ENCODE peak calls at places on chromosome 22, in four cellular contexts. I is Peyer's patch, L is testis, N is tibial artery. T is an unnamed sample.

GRCh38 chr22:49086606-49087157 is 741.0 kb downstream of the BRD1 start:
- DNase-seq in I (no peak), L (no peak), N (no peak), T (peak; percentile 39)

GRCh38 chr22:24175160-24175808 is 6.0 kb upstream of the SUSD2 start:
- DNase-seq in I (peak; percentile 87), L (peak; percentile 87), N (peak; percentile 87), T (peak; percentile 91)

GRCh38 chr22:21457023-21457787 is 10.0 kb upstream of the TMEM191C start:
- DNase-seq in I (peak; percentile 39), L (no peak), N (no peak), T (peak; percentile 42)

GRCh38 chr22:50517495-50518260 is 7.7 kb downstream of the SCO2 start:
- DNase-seq in I (no peak), L (no peak), N (no peak), T (no peak)

GRCh38 chr22:39292002-39292401 is 27.4 kb downstream of the RPL3 start:
- DNase-seq in I (peak; percentile 45), L (peak; percentile 74), N (no peak), T (peak; percentile 89)

GRCh38 chr22:28435271-28435825 is 244.3 kb downstream of the TTC28 start:
- DNase-seq in I (no peak), L (no peak), N (no peak), T (no peak)

GRCh38 chr22:25390297-25391240 is 171.1 kb downstream of the CRYBB2 start:
- DNase-seq in I (no peak), L (no peak), N (no peak), T (peak; percentile 61)

GRCh38 chr22:45036154-45036553 is 26.3 kb upstream of the PHF21B start:
- DNase-seq in I (no peak), L (peak; percentile 71), N (no peak), T (no peak)

GRCh38 chr22:48376428-48376827 is 1451.2 kb downstream of the BRD1 start:
- DNase-seq in I (no peak), L (no peak), N (no peak), T (no peak)

GRCh38 chr22:42949159-42949558 is 65.8 kb downstream of the PACSIN2 start:
- DNase-seq in I (peak; percentile 45), L (peak; percentile 49), N (no peak), T (no peak)

GRCh38 chr22:39622881-39623367 is 52.4 kb downstream of the CACNA1I start:
- DNase-seq in I (peak; percentile 85), L (peak; percentile 83), N (no peak), T (peak; percentile 75)

GRCh38 chr22:37549704-37550059 is 10.6 kb upstream of the CDC42EP1 start:
- DNase-seq in I (no peak), L (peak; percentile 63), N (no peak), T (peak; percentile 87)

GRCh38 chr22:43152355-43153071 is 1.2 kb downstream of the TSPO start:
- DNase-seq in I (peak; percentile 89), L (peak; percentile 66), N (peak; percentile 82), T (peak; percentile 93)

GRCh38 chr22:27881404-27881803 is 37.7 kb downstream of the PITPNB start:
- DNase-seq in I (no peak), L (peak; percentile 75), N (peak; percentile 32), T (no peak)

GRCh38 chr22:17347724-17348123 is 21.5 kb upstream of the CECR2 start:
- DNase-seq in I (no peak), L (no peak), N (no peak), T (no peak)

GRCh38 chr22:37503850-37504249 is 15.4 kb downstream of the CARD10 start:
- DNase-seq in I (peak; percentile 86), L (peak; percentile 60), N (peak; percentile 37), T (no peak)

GRCh38 chr22:50569896-50570535 is 7.3 kb upstream of the SYCE3 start:
- DNase-seq in I (peak; percentile 40), L (no peak), N (no peak), T (no peak)

GRCh38 chr22:18091916-18092526 is 14.2 kb downstream of the PEX26 start:
- DNase-seq in I (peak; percentile 89), L (peak; percentile 81), N (peak; percentile 42), T (peak; percentile 82)

GRCh38 chr22:37459211-37459610 is 27.0 kb downstream of the MFNG start:
- DNase-seq in I (peak; percentile 86), L (no peak), N (no peak), T (no peak)

GRCh38 chr22:17785185-17786184 is 11.2 kb upstream of the BID start:
- DNase-seq in I (peak; percentile 90), L (peak; percentile 71), N (peak; percentile 46), T (no peak)

GRCh38 chr22:23835773-23836144 is 3.0 kb downstream of the DERL3 start:
- DNase-seq in I (peak; percentile 46), L (no peak), N (peak; percentile 14), T (peak; percentile 54)

GRCh38 chr22:50342651-50343540 is at the start of gene PPP6R2:
- DNase-seq in I (peak; percentile 93), L (peak; percentile 86), N (peak; percentile 71), T (peak; percentile 93)

DNA sequence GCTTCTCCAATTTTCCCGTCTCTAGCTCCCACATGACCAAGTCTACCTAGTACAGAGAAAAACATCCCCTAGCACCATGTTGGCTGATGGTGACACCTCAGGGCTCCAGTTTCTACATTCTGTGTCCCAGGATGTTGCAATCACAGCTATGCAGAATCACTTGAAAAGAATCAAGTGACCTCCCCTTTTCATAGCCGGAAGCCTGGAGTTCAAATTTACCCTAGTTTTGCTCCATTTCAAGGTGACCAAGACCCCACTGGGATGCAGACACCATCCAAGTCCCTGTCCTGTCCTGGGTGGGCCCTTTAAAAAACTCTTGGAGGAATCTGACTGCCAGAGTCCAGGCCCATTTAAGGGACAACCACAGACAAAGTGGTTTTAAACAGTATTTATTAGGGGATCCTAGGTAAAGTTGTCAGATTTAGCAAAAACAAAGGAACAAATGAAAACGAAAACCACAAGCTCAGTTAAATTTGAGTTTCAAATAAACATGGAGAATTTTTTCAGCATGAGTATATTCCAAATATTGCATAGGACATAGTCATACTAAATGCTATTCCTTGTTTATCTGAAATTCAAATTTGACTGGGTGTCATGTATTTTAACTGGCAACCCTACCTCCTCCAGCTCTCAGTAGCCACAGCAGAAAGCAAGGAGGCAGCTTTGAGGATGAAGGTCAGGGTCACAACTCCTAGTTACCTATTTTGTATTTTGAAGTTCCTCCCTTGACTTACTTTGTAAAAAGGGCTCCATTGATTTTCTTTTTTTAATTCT is 52.4 kb downstream of the MIAT start:
- DNase-seq in I (no peak), L (no peak), N (no peak), T (no peak)
- TF ChIP-seq CTCF in I (no peak), L (no peak), N (no peak), T (no peak)

GRCh38 chr22:47164514-47165337 is 402.3 kb downstream of the TBC1D22A start:
- DNase-seq in I (peak; percentile 38), L (no peak), N (peak; percentile 17), T (peak; percentile 43)
- H3K4me1 ChIP-seq in I (no peaks in the 10 kb centered on the region), L (no peaks in the 10 kb centered on the region), N (no peaks in the 10 kb centered on the region), T (no peaks in the 10 kb centered on the region)

DNA sequence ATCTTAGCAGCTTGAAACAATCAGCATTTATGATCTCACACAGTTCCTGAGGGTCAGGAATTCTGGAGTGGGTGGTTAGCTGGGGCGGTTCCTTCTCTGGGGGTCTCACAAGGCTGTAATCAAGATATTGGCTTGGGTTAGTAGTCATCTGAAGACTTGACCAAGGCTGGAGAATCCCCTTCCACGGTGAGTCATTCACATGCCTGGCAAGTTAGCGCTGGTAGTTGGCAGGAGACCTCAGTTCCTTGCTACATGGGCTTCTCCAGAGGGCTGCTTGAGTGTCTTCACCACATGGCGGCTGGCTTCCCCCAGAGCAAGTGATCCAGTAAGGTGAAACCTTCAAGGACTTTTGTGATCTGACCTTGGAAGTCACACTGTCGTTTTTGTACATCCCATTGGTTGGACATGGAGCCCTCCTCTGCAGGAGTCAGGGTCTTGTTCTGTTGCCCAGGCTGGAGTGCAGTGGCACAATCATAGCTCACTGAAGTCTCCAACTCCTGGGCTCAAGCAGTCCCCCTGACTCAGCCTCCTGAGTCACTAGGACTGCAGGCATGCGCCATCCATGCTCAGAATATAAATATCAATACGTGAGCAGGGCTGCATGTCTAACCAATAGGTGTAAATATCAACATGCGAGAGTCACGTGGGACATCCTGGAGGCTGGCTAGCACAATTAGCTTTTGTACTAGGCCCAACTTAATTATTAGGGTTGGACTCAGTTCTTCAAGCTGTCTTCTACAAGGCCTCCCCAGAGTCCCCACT is 7.2 kb upstream of the NIPSNAP1 start:
- DNase-seq in I (no peak), L (no peak), N (no peak), T (no peak)
- TF ChIP-seq CTCF in I (no peak), L (no peak), N (no peak), T (no peak)

GRCh38 chr22:41840216-41840615 is 7.3 kb downstream of the SREBF2 start:
- DNase-seq in I (no peak), L (no peak), N (no peak), T (no peak)

GRCh38 chr22:41841085-41841712 is 8.3 kb downstream of the SREBF2 start:
- DNase-seq in I (no peak), L (peak; percentile 59), N (no peak), T (no peak)

GRCh38 chr22:41836551-41836950 is 3.6 kb downstream of the SREBF2 start:
- DNase-seq in I (no peak), L (no peak), N (no peak), T (no peak)

GRCh38 chr22:41842996-41843970 is 10.4 kb downstream of the SREBF2 start:
- DNase-seq in I (no peak), L (no peak), N (no peak), T (no peak)

DNA sequence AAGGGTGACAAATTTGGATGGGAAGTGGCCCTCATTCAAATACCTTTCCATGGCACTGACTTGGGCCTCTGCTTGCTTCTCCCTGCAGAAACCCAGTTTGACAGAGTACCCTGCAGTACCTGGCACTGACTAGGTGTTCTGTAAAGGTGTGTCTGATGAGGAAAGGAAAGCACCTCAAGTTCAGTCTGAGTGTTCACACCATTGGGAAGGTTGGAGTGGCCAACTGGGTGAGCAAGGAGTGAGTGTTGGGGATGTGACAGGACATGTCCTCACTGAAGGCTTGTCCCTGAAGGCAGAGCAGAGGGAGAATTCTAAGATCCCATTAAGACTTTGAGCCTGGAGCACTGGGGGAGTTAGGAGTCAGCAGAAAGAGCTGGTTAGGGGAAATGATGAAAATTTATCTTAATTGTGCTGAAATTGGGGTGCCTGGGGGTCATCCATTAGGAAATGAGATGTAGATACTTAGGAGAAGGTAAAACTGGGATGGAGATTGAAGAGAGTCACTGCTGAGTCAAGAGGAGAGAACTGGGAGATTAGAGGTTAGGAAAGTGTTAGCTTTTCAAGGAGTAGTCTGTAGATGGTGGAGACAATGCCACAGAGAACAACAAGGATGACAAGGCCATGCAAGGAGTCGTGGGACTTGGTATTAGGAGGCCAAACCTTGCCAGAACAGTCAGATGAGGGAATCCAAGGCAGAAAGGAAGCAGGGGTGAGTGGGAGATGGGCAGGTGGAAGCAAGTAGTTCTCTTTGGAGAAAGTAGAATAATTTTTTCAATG is 6.1 kb downstream of the SREBF2 start:
- DNase-seq in I (no peak), L (no peak), N (no peak), T (no peak)
- H3K4me1 ChIP-seq in I (peaks cover 4% of the 10 kb centered on the region), L (peaks cover 29% of the 10 kb centered on the region), N (peaks cover 37% of the 10 kb centered on the region), T (peaks cover 5% of the 10 kb centered on the region)

DNA sequence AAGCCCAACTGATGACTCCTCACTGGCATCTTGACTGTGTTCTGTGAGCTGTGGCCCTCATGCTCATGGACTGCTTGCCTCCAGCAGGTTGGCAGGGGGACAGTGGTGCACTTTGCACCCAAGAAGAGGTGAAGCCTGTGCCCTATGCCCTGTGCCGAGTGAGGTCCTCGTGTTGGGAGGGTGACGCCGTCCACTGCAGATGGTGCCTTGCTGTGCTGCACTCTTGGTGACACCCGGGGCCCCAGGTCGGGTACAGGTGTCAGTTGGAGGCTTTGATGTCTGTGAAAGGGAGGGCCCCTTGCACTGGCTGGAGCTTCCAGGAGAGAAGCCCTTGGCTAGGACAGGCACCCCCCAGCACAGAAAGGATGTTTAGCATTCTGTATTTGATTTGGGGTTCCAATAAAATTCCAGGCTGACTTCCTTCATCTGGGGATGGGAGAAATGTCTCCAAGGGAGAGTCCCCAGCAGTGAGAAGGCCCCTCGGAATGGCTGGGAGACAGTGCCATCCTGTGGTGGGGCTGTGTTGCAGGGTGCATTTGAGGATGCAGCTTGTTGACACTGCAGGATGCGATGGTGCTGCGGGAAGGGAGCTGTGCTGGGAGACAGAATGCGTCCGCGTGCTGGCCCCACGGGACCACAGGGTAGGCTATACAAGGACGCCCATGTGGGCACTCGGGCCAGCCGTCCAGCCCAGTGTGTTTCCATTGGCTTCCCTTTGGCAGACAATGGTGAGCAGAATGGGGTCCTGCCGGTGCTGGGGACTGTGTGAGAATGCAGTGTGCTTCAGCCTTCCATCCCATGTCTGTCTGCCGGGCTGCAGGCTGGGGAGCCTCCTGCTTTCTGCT is 2.5 kb upstream of the ZDHHC8 start:
- DNase-seq in I (peak; percentile 61), L (peak; percentile 57), N (no peak), T (no peak)
- TF ChIP-seq CTCF in I (peak; percentile 55), L (peak; percentile 25), N (no peak), T (peak; percentile 28)

T was measured in kidney.